ENCODE peak calls at places on chromosomes 13 and 19, in seven cellular contexts. L is pancreas, F is left lung, A is psoas muscle, W is breast epithelium, Y is mammary epithelial cell, D is AG04450. N is an unnamed sample. For H3K9me3, the result is how much of the 10 kb centered on the place peaks cover.

GRCh38 chr13:91311491-91311890 is 36.0 kb upstream of the MIR17HG start:
- DNase-seq in D (no peak), Y (no peak), W (no peak), L (no peak), F (no peak), A (no peak), N (no peak)

GRCh38 chr19:2084993-2085720 is 11.0 kb downstream of the MOB3A start:
- DNase-seq in W (no peak), A (peak), Y (peak), D (no peak), L (no peak), F (peak), N (peak)

GRCh38 chr19:35068941-35069634 is 27.6 kb downstream of the HPN start:
- DNase-seq in Y (no peak), L (no peak), D (no peak), A (no peak), W (no peak), F (no peak), N (no peak)

GRCh38 chr19:6730153-6730804 is 7.1 kb downstream of the GPR108 start:
- DNase-seq in W (no peak), F (peak), L (peak), D (no peak), Y (no peak), A (peak), N (peak)

GRCh38 chr13:20512042-20512683 is 13.5 kb downstream of the CRYL1 start:
- DNase-seq in W (no peak), A (no peak), D (no peak), L (no peak), F (no peak), Y (no peak), N (no peak)

GRCh38 chr13:44063881-44064280 is 184.2 kb downstream of the LACC1 start:
- DNase-seq in Y (peak), D (no peak), A (no peak), L (no peak), W (no peak), F (no peak), N (no peak)

GRCh38 chr13:27250833-27251165 is 559 bp upstream of the RPL21 start:
- DNase-seq in D (no peak), L (no peak), F (no peak), A (no peak), Y (no peak), W (no peak), N (no peak)

GRCh38 chr19:12052057-12052570 is 647 bp downstream of the ZNF878 start:
- DNase-seq in L (no peak), A (no peak), Y (peak), F (no peak), D (no peak), W (no peak), N (no peak)

GRCh38 chr13:37492741-37493514 is 105.6 kb downstream of the POSTN start:
- DNase-seq in F (no peak), W (no peak), A (no peak), D (peak), Y (peak), L (no peak), N (no peak)

GRCh38 chr19:3732108-3732507 is 23.9 kb downstream of the TJP3 start:
- DNase-seq in F (no peak), Y (no peak), W (no peak), D (no peak), A (no peak), L (no peak), N (no peak)

DNA sequence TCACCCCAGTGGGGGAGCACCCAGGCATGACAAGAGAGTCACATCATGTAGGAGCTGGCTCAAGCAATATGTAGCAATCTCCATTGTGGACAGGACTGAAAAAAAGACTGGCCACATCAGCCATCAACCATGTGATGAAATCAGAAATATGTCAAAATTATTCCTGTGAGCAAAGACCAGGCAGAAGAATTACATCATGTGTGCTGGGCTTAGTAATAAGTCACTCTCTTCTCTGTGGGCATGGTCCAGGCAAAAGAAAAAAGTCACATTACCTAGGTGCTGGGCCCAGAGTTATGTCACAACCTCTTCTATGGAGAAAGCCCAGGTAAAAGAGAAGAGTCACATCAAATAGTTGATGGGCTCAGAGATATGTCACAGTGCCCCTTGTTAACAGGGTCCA is 28.3 kb upstream of the ZNF729 start:
- DNase-seq in Y (no peak), W (no peak), F (no peak), A (no peak), D (no peak), L (no peak), N (no peak)
- H3K9me3 ChIP-seq in Y (under half), W (under half), F (half or more), A (under half), D (under half), L (under half), N (under half)

GRCh38 chr13:113819341-113819730 is 44.5 kb downstream of the GAS6 start:
- DNase-seq in A (peak), W (no peak), D (no peak), L (no peak), F (peak), Y (no peak), N (no peak)

GRCh38 chr13:113821847-113822246 is 42.0 kb downstream of the GAS6 start:
- DNase-seq in A (no peak), W (no peak), Y (no peak), L (no peak), D (no peak), F (peak), N (peak)

GRCh38 chr13:113819731-113820715 is 43.9 kb downstream of the GAS6 start:
- DNase-seq in D (no peak), A (peak), Y (no peak), L (no peak), F (peak), W (no peak), N (no peak)

GRCh38 chr13:113822266-113822665 is 41.6 kb downstream of the GAS6 start:
- DNase-seq in A (no peak), W (no peak), L (no peak), F (peak), Y (no peak), D (no peak), N (no peak)

GRCh38 chr13:113820813-113821651 is 42.8 kb downstream of the GAS6 start:
- DNase-seq in L (no peak), Y (peak), W (peak), F (peak), A (peak), D (peak), N (peak)
- H3K4me3 ChIP-seq in L (no peak), Y (no peak), W (peak), F (no peak), A (peak), D (peak), N (no peak)

DNA sequence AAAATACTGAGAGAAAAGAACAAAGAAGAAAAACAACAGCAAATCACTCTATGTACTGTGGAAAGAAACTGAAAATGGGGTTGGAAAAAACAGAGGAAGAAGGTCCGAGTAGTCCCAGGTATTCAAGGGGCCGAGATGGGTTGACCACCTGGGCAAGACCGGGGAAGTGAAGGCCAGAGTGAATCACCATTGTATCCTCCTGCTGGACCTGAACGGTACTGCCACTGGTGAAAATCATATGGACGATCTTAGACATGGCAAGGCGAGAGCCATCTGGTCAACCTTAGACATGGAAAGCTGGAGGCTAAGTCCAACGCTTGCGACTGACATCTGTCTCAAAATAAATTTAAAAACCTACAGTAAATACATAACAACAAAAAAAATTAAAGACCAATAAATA is 44.4 kb upstream of the ZNF91 start:
- DNase-seq in L (no peak), A (no peak), Y (no peak), F (no peak), W (no peak), D (no peak), N (no peak)
- H3K9me3 ChIP-seq in L (under half), A (under half), Y (under half), F (half or more), W (under half), D (under half), N (under half)

DNA sequence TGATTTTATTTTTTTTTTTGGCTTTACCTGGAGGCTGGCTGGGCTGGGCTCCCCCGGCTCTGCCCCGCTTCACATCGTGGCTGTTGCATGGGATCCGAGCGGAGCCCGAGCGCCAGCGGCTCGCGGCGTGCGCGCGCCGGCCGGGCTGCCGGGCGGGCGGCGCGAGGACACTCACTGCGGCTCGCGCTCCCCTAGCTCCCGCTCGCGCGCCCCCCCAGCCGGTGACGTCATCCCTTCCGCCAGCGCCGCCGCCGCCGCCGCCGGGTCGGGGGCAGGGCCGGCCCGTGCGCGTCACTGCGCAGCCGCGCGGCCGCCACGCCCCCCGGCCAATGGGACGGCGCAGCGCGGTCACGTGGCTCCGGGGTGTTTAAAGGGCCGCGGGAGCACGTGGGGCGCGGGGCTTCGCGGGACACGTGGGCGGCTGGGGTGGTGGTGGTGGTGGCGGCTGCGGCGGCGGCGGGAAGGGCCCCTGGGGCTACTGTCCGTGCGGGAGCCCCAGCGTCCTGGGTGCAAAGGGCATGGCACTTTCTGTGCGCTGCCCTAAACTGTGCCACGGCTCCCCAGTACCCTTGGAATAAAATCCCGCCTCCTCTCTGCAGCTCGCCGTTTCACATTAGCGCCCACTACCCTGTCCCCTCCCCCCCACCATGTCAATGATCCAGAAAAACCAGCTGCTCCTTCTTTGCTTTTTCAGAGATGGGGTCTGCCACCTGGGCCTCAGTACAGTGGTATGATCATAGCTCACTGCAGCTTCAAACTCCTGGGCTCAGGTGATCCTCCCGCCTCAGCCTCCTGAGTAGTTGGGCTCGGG is at the start of gene PTPRS:
- DNase-seq in Y (peak), D (peak), L (peak), A (peak), F (peak), W (peak), N (peak)
- H3K4me3 ChIP-seq in Y (peak), D (peak), L (peak), A (peak), F (peak), W (peak), N (peak)

GRCh38 chr19:20397292-20397691 is 168.3 kb downstream of the ZNF737 start:
- DNase-seq in W (no peak), D (no peak), L (no peak), F (no peak), A (no peak), Y (no peak), N (no peak)
- H3K9me3 ChIP-seq in W (half or more), D (under half), L (under half), F (half or more), A (half or more), Y (under half), N (under half)

DNA sequence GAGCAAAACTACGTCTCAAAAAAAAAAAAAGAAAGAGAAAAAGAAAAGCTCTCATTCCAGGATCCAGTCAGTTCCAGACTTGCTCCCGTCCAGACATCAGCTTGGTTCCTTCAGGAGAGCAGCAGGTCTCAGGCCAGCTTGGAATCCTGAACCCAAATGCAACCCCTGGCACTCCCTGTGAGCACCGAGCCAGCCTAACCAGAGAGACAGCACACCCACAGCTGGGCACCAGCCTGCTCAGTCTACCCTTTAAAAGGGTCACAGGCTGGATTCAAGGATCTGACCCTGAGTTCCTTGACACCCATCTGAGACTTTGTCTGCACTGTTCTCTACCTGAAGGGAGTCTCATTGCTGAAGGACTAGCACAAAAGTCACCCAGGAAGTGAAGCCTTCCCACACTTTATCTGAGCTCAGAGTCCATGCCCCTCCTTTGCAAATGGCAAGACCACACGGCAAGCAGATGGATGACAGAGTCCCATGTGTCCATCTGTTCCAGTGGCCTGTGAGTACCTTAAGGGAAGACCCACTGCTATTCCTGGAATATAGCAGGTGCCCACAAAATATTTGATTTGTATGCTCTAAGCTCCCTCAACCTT is 1.4 kb downstream of the PEPD start:
- DNase-seq in W (no peak), A (no peak), F (no peak), L (no peak), D (no peak), Y (no peak), N (no peak)
- H3K4me3 ChIP-seq in W (no peak), A (peak), F (no peak), L (no peak), D (peak), Y (no peak), N (no peak)

DNA sequence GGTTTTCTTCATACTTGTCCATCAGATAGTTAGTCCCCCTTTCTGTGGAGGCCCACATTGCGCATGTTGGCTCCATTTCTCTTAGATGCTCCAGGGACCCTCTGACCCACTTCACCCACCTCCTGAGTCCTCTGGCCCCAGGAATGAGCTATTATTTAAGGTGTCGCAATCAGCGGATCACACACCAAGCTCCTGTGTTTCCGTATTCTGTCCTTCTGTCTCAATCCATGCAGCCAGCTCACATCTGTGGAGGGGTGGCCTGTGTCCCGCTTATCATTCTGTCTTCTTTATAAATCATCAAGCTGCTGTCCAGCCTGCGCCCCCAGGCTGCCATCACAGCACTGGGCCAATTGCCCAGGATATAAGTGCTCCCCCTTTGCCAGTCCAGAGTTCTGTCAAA is 4.7 kb downstream of the ZNF230 start:
- DNase-seq in Y (no peak), F (no peak), D (no peak), W (no peak), L (no peak), A (no peak), N (no peak)
- H3K9me3 ChIP-seq in Y (under half), F (half or more), D (under half), W (half or more), L (under half), A (half or more), N (under half)

DNA sequence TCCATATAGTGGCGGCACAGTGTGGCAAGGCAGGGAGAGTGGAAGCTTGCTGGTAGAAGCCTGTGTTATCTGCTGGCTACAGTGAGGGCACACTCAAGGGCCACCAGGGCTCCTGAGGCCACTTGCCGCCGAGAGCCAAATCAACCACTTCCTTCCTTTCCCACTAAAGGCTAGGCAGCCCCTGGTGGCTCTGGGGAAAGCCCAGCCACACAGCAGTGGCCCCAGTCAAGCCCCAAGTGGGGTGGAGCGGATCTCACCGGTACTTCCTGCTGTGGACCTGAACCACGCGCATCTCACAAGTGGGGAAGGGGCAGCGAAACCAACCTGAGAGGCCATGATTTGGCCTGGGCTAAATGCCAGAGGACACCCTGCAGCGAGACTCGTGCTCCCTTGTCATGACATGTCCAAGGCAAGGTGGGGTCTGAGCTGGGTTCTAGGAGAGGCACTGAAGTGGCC is 21.9 kb upstream of the SLC35E1 start:
- DNase-seq in D (no peak), F (peak), Y (no peak), W (no peak), A (no peak), L (no peak), N (no peak)
- H3K4me3 ChIP-seq in D (no peak), F (no peak), Y (no peak), W (no peak), A (no peak), L (no peak), N (no peak)

GRCh38 chr19:50050406-50051223 is 24.8 kb downstream of the ZNF473 start:
- DNase-seq in W (peak), D (peak), A (peak), Y (peak), L (peak), F (peak), N (peak)

GRCh38 chr19:50043967-50044366 is 18.2 kb downstream of the ZNF473 start:
- DNase-seq in W (no peak), D (no peak), A (no peak), F (no peak), Y (no peak), L (no peak), N (no peak)

GRCh38 chr19:50044922-50045321 is 19.1 kb downstream of the ZNF473 start:
- DNase-seq in D (no peak), L (no peak), Y (no peak), W (no peak), F (no peak), A (no peak), N (no peak)

GRCh38 chr19:50047686-50048085 is 21.9 kb downstream of the ZNF473 start:
- DNase-seq in Y (no peak), L (no peak), F (no peak), D (no peak), A (no peak), W (no peak), N (no peak)

GRCh38 chr19:50046649-50047503 is 21.1 kb downstream of the ZNF473 start:
- DNase-seq in F (no peak), Y (no peak), W (no peak), D (no peak), L (peak), A (peak), N (peak)
- H3K9me3 ChIP-seq in F (under half), Y (half or more), W (half or more), D (half or more), L (under half), A (half or more), N (under half)